ENCODE peak calls at places on chromosomes 4 and X, in eight cellular contexts. One of them, this sample, is unnamed.

GRCh38 chr4:139641218-139641617 is 24.4 kb upstream of the MGST2 start:
- DNase-seq in T-helper 1 cell: no peak
- DNase-seq in astrocyte of the hippocampus: no peak
- DNase-seq in activated T-cell treated with anti-CD3 and anti-CD28 coated beads for 4 hours: no peak
- DNase-seq in skeletal muscle cell: no peak
- DNase-seq in HCEC 1CT: peak
- DNase-seq in A549: peak
- DNase-seq in CD4-positive, alpha-beta T cell: no peak
- DNase-seq in this sample: peak

GRCh38 chrX:119753639-119754257 is 4.6 kb upstream of the SOWAHD start:
- DNase-seq in astrocyte of the hippocampus: peak
- DNase-seq in CD4-positive, alpha-beta T cell: no peak
- DNase-seq in HCEC 1CT: peak
- DNase-seq in skeletal muscle cell: no peak
- DNase-seq in T-helper 1 cell: peak
- DNase-seq in activated T-cell treated with anti-CD3 and anti-CD28 coated beads for 4 hours: peak
- DNase-seq in A549: peak
- DNase-seq in this sample: peak

GRCh38 chrX:132393992-132394391 is 94.8 kb downstream of the MBNL3 start:
- DNase-seq in CD4-positive, alpha-beta T cell: no peak
- DNase-seq in skeletal muscle cell: no peak
- DNase-seq in astrocyte of the hippocampus: no peak
- DNase-seq in activated T-cell treated with anti-CD3 and anti-CD28 coated beads for 4 hours: no peak
- DNase-seq in A549: no peak
- DNase-seq in HCEC 1CT: no peak
- DNase-seq in T-helper 1 cell: no peak
- DNase-seq in this sample: no peak

GRCh38 chrX:36898301-36898700 is 109.9 kb upstream of the FAM47C start:
- DNase-seq in T-helper 1 cell: no peak
- DNase-seq in A549: peak
- DNase-seq in astrocyte of the hippocampus: no peak
- DNase-seq in CD4-positive, alpha-beta T cell: no peak
- DNase-seq in HCEC 1CT: no peak
- DNase-seq in activated T-cell treated with anti-CD3 and anti-CD28 coated beads for 4 hours: no peak
- DNase-seq in skeletal muscle cell: no peak
- DNase-seq in this sample: no peak

GRCh38 chr4:40607224-40607623 is 22.4 kb downstream of the RBM47 start:
- DNase-seq in skeletal muscle cell: no peak
- DNase-seq in A549: no peak
- DNase-seq in CD4-positive, alpha-beta T cell: no peak
- DNase-seq in astrocyte of the hippocampus: no peak
- DNase-seq in activated T-cell treated with anti-CD3 and anti-CD28 coated beads for 4 hours: no peak
- DNase-seq in T-helper 1 cell: no peak
- DNase-seq in HCEC 1CT: peak
- DNase-seq in this sample: peak

GRCh38 chrX:13597928-13598327 is 28.5 kb downstream of the EGFL6 start:
- DNase-seq in T-helper 1 cell: no peak
- DNase-seq in skeletal muscle cell: no peak
- DNase-seq in A549: peak
- DNase-seq in activated T-cell treated with anti-CD3 and anti-CD28 coated beads for 4 hours: no peak
- DNase-seq in astrocyte of the hippocampus: peak
- DNase-seq in HCEC 1CT: peak
- DNase-seq in CD4-positive, alpha-beta T cell: no peak
- DNase-seq in this sample: no peak

GRCh38 chrX:31993635-31994034 is 921.8 kb upstream of the FTHL17 start:
- DNase-seq in HCEC 1CT: no peak
- DNase-seq in A549: no peak
- DNase-seq in T-helper 1 cell: no peak
- DNase-seq in CD4-positive, alpha-beta T cell: no peak
- DNase-seq in skeletal muscle cell: no peak
- DNase-seq in activated T-cell treated with anti-CD3 and anti-CD28 coated beads for 4 hours: no peak
- DNase-seq in astrocyte of the hippocampus: no peak
- DNase-seq in this sample: no peak

GRCh38 chr4:169152104-169152503 is 118.7 kb downstream of the SH3RF1 start:
- DNase-seq in HCEC 1CT: no peak
- DNase-seq in activated T-cell treated with anti-CD3 and anti-CD28 coated beads for 4 hours: no peak
- DNase-seq in CD4-positive, alpha-beta T cell: no peak
- DNase-seq in A549: no peak
- DNase-seq in T-helper 1 cell: no peak
- DNase-seq in skeletal muscle cell: no peak
- DNase-seq in astrocyte of the hippocampus: no peak
- DNase-seq in this sample: no peak

GRCh38 chrX:72685810-72686465 is 28.2 kb downstream of the PHKA1 start:
- DNase-seq in activated T-cell treated with anti-CD3 and anti-CD28 coated beads for 4 hours: no peak
- DNase-seq in A549: peak
- DNase-seq in HCEC 1CT: peak
- DNase-seq in astrocyte of the hippocampus: peak
- DNase-seq in T-helper 1 cell: no peak
- DNase-seq in CD4-positive, alpha-beta T cell: no peak
- DNase-seq in skeletal muscle cell: no peak
- DNase-seq in this sample: no peak

This sample was measured in HT1080.